ENCODE peak calls at places on chromosomes 1 and 21, in seven cellular contexts. D is left ventricle myocardium inferior, X is psoas muscle, W is GM23248, P is uterus, F is HL-60, V is gastrocnemius medialis. A is an unnamed sample.

GRCh38 chr1:39949891-39950290 is 5.1 kb upstream of the MFSD2A start:
- DNase-seq in D (no peak), X (no peak), W (no peak), P (no peak), F (no peak), V (no peak), A (peak; percentile 79)

GRCh38 chr21:33348728-33349127 is 24.0 kb downstream of the IFNAR1 start:
- DNase-seq in D (no peak), X (no peak), W (no peak), P (no peak), F (no peak), V (no peak), A (no peak)

GRCh38 chr1:59349101-59349500 is 52.2 kb downstream of the FGGY start:
- DNase-seq in D (no peak), X (no peak), W (no peak), P (no peak), F (no peak), V (no peak), A (no peak)

GRCh38 chr1:203937678-203938330 is 76.4 kb downstream of the SNRPE start:
- DNase-seq in D (no peak), X (no peak), W (no peak), P (no peak), F (peak; percentile 20), V (no peak), A (no peak)

GRCh38 chr1:24726741-24727140 is 18.5 kb upstream of the CLIC4 start:
- DNase-seq in D (no peak), X (no peak), W (no peak), P (no peak), F (no peak), V (no peak), A (no peak)

GRCh38 chr1:63704443-63704842 is 69.4 kb upstream of the ROR1 start:
- DNase-seq in D (no peak), X (no peak), W (no peak), P (no peak), F (no peak), V (no peak), A (no peak)

GRCh38 chr1:86849756-86850155 is 64.2 kb downstream of the SELENOF start:
- DNase-seq in D (no peak), X (no peak), W (no peak), P (no peak), F (no peak), V (no peak), A (no peak)

GRCh38 chr1:117627562-117628165 is 21.8 kb downstream of the TENT5C start:
- DNase-seq in D (no peak), X (no peak), W (no peak), P (no peak), F (no peak), V (no peak), A (no peak)

GRCh38 chr1:58861510-58861909 is 77.7 kb upstream of the JUN start:
- DNase-seq in D (no peak), X (no peak), W (peak; percentile 72), P (no peak), F (no peak), V (no peak), A (no peak)

GRCh38 chr1:28147264-28148094 is 29.0 kb downstream of the PTAFR start:
- DNase-seq in D (no peak), X (no peak), W (no peak), P (no peak), F (no peak), V (no peak), A (no peak)

GRCh38 chr1:161235957-161236775 is 1.8 kb downstream of the NR1I3 start:
- DNase-seq in D (no peak), X (no peak), W (no peak), P (no peak), F (no peak), V (no peak), A (peak; percentile 30)

GRCh38 chr1:111733183-111733995 is 5.8 kb downstream of the INKA2 start:
- DNase-seq in D (peak; percentile 74), X (peak; percentile 66), W (peak; percentile 84), P (peak; percentile 51), F (peak; percentile 92), V (peak; percentile 36), A (peak; percentile 9)

GRCh38 chr1:111981871-111982270 is 7.6 kb downstream of the KCND3 start:
- DNase-seq in D (no peak), X (no peak), W (no peak), P (no peak), F (no peak), V (no peak), A (no peak)

GRCh38 chr1:85118751-85119150 is 70.5 kb upstream of the MCOLN3 start:
- DNase-seq in D (no peak), X (no peak), W (peak; percentile 28), P (no peak), F (no peak), V (no peak), A (peak; percentile 77)

DNA sequence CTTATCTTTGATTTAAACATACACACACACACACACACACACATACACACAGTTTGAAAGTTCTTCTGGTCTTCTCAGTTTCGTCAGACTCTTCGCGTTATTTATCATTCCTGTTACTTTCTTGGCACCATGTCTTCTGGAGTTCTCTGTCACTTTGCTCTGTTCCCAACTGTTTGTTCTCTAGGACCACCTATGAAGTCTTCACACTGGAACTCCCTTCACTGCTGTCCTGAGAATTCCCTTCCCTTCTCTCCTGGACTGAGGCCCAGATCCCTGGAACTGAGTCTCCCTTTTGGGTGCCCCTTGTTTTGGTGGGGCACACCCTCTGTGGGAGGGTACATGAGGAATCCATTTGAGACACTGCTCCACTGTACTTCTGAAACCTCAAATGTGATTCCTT is 30.5 kb downstream of the ALG14 start:
- DNase-seq in D (no peak), X (peak; percentile 17), W (peak; percentile 69), P (no peak), F (no peak), V (no peak), A (no peak)
- H3K27ac ChIP-seq in D (peak overlapping the region; percentile 67), X (no peak overlapping the region), W (peak overlapping the region; percentile 56), P (peak overlapping the region; percentile 85), F (no peak overlapping the region), V (peak overlapping the region; percentile 20), A (no peak overlapping the region)

DNA sequence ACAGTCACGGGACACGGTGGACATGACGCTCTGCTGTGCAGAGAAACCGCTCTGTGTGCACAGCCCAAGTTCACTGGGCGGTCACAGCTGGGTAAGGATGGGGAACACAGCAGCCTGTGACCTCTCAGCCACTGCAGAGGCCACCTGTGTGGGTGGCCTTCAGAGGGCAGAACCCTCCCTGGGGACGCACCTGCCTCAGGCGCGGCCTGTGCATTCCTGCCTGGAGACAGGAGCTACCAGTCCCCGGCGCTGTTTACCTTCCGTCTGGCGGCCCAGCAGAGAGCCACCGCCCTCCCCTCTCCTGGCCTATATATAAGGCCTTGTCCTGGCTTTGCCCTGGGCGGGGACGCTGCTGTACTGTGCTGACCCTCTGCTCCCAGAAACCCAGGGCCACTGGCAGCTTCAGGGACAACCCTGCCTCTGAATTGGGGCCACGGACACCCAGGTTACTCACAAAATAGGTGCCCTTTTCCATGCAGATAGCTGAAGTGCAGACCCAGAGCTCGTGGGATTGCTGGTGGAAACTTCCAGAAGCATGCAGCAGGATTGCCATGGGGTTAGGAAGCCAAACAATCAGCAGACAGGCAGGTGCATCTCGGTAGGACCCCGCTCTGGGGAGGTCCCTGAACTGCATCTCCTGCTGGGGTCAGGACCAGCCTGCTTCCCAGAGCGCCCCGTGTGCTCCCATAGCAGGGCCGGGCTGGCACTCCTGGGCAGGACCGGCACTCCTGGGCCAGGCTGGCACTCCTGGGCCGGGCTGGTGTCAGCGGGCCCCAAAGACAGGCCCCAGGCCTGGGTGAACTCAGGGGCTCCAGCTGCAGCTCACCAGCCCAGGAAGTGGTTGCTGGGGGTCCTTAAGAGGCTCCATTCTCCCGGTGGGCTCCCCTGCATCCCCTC is 83.6 kb downstream of the SIK1 start:
- DNase-seq in D (no peak), X (no peak), W (no peak), P (no peak), F (no peak), V (no peak), A (peak; percentile 72)
- H3K27ac ChIP-seq in D (no peak overlapping the region), X (no peak overlapping the region), W (no peak overlapping the region), P (no peak overlapping the region), F (no peak overlapping the region), V (no peak overlapping the region), A (no peak overlapping the region)

GRCh38 chr1:195568389-195568788 is 1039.9 kb downstream of the KCNT2 start:
- DNase-seq in D (no peak), X (no peak), W (no peak), P (no peak), F (no peak), V (no peak), A (no peak)
- H3K27ac ChIP-seq in D (no peak overlapping the region), X (no peak overlapping the region), W (no peak overlapping the region), P (no peak overlapping the region), F (no peak overlapping the region), V (no peak overlapping the region), A (no peak overlapping the region)

GRCh38 chr1:110390096-110390495 is 730 bp downstream of the SLC16A4 start:
- DNase-seq in D (peak; percentile 24), X (peak; percentile 37), W (peak; percentile 95), P (peak; percentile 39), F (no peak), V (no peak), A (peak; percentile 92)

GRCh38 chr1:110390692-110391232 is at the start of gene SLC16A4:
- DNase-seq in D (no peak), X (no peak), W (peak; percentile 73), P (no peak), F (no peak), V (no peak), A (peak; percentile 97)

GRCh38 chr1:110393691-110394564 is 3.1 kb upstream of the SLC16A4 start:
- DNase-seq in D (no peak), X (no peak), W (peak; percentile 88), P (no peak), F (no peak), V (no peak), A (peak; percentile 93)

GRCh38 chr1:110393286-110393685 is 2.5 kb upstream of the SLC16A4 start:
- DNase-seq in D (no peak), X (no peak), W (no peak), P (no peak), F (no peak), V (no peak), A (peak; percentile 28)
- H3K27ac ChIP-seq in D (no peak overlapping the region), X (no peak overlapping the region), W (peak overlapping the region; percentile 54), P (no peak overlapping the region), F (no peak overlapping the region), V (no peak overlapping the region), A (no peak overlapping the region)

DNA sequence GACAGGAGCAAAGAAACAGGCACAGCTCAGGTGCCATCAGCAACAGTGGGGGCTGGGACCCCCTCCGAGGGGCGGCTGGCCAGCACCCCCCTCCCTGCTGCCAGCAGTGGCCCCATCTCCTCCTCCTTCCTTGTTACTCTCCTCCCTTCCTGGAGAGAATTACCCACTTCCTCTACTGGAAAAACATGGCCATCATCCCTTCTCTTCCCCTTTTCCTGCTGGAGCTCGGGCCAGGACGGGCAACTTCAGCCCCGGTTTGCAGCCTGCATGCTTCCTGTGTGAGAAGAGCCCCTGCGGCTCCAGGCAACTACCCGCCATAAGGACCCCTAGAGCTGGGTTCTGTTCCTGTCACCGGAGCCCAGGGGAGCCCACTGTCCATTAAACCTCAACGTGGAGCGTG is 17.6 kb downstream of the MEGF6 start:
- DNase-seq in D (no peak), X (no peak), W (no peak), P (no peak), F (no peak), V (no peak), A (no peak)
- H3K27ac ChIP-seq in D (no peak overlapping the region), X (no peak overlapping the region), W (no peak overlapping the region), P (no peak overlapping the region), F (no peak overlapping the region), V (no peak overlapping the region), A (no peak overlapping the region)